ENCODE peak calls at places on chromosomes 3 and 15, in four cellular contexts. V is SK-N-SH, B is GM12878, C is K562. K is an unnamed sample.
A peak's percentile ranks its signal among the peaks of the same experiment; 100 is the strongest.

GRCh38 chr3:173993299-173993698 is 595.8 kb downstream of the NLGN1 start:
- DNase-seq in C (no peak), B (no peak), V (peak; percentile 6), K (no peak)

GRCh38 chr3:54888873-54889272 is 39.0 kb downstream of the LRTM1 start:
- DNase-seq in V (no peak), B (no peak), C (no peak), K (no peak)

GRCh38 chr3:55485208-55485791 is 1.8 kb downstream of the WNT5A start:
- DNase-seq in B (peak; percentile 32), V (peak; percentile 92), C (peak; percentile 65), K (peak; percentile 90)

GRCh38 chr3:152346740-152347139 is 78.0 kb downstream of the MBNL1 start:
- DNase-seq in C (no peak), V (no peak), B (no peak), K (no peak)

GRCh38 chr15:56797720-56798275 is 64.5 kb upstream of the ZNF280D start:
- DNase-seq in B (no peak), V (no peak), C (no peak), K (no peak)

GRCh38 chr15:47887181-47887580 is 169.9 kb downstream of the SEMA6D start:
- DNase-seq in V (no peak), B (no peak), C (no peak), K (no peak)

GRCh38 chr3:179452166-179452544 is 885 bp upstream of the GNB4 start:
- DNase-seq in C (peak; percentile 26), V (no peak), B (no peak), K (no peak)

GRCh38 chr3:138921316-138922292 is 25.3 kb downstream of the FOXL2 start:
- DNase-seq in V (no peak), C (no peak), B (no peak), K (no peak)

GRCh38 chr3:176766862-176767261 is 430.4 kb downstream of the TBL1XR1 start:
- DNase-seq in V (no peak), B (no peak), C (no peak), K (no peak)

GRCh38 chr3:47394867-47395266 is 14.0 kb downstream of the PTPN23 start:
- DNase-seq in B (no peak), V (peak; percentile 58), C (no peak), K (no peak)

GRCh38 chr3:97857401-97857800 is 35.6 kb downstream of the CRYBG3 start:
- DNase-seq in C (no peak), B (no peak), V (no peak), K (no peak)

GRCh38 chr3:97860364-97860763 is 38.6 kb downstream of the CRYBG3 start:
- DNase-seq in C (no peak), B (no peak), V (no peak), K (no peak)

GRCh38 chr3:97863775-97864174 is 42.0 kb downstream of the CRYBG3 start:
- DNase-seq in V (no peak), C (no peak), B (no peak), K (no peak)

GRCh38 chr3:97862582-97862981 is 40.8 kb downstream of the CRYBG3 start:
- DNase-seq in V (no peak), C (no peak), B (no peak), K (no peak)

DNA sequence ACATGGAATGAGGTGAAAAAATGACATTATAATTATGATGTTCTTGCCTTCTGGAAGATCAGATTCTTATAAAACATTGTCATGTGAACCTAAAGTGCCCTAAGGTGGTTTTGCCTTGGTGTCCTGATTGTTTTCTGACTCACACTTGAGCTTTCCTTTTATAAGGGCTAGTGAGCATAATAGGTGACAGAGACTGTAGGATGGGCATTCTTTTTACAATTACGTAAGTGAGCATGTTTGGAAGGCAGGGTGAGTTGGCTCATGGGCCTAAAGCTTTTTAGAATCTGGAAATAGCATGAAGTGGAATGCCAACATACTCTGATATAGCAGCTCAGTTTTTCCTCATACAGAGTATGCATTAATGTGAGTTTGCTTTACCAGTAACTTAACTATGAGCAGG is 41.2 kb downstream of the CRYBG3 start:
- DNase-seq in B (no peak), C (no peak), V (no peak), K (no peak)
- TF ChIP-seq USF1 in B (no peak), C (no peak), V (no peak), K (no peak)

DNA sequence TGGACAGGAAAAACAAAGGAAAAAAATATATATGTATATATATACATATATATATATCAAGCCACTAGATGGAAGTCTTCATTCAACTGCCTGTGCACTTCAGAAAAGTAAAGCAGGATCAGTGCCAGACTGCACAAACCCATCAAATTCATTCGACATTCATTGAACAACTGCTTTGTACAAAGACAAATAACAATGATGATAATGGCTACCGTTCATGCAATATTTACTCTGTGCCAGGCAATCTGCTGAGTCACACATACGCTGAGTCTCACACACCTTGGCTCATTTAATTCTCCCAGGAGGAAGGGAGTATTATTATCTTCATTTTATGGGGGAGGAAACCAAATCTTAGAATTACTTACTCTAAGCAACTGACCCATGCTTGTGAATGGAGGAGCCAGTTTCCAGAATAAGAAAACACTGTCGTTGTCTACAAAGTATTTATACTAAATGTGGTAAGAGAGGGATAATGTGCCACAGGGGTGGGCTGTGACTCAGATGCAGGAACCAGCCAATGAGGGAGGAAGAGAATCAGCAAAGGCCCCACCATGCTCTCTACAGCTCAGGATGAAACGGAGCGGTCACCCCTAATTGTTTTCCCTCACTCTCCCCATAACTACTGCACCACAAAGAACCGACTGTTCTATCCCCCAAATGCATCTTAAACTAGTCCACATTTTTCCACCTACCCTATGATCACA is 44.4 kb downstream of the BFSP2 start:
- DNase-seq in B (no peak), V (no peak), C (no peak), K (no peak)
- TF ChIP-seq USF1 in B (no peak), V (no peak), C (no peak), K (no peak)

GRCh38 chr3:72744330-72744729 is 103.9 kb downstream of the SHQ1 start:
- DNase-seq in V (no peak), C (peak; percentile 62), B (no peak), K (no peak)

GRCh38 chr3:72738752-72739520 is 109.3 kb downstream of the SHQ1 start:
- DNase-seq in V (peak; percentile 97), B (no peak), C (peak; percentile 82), K (peak; percentile 69)

GRCh38 chr3:72745146-72745976 is 102.9 kb downstream of the SHQ1 start:
- DNase-seq in B (no peak), C (peak; percentile 26), V (no peak), K (no peak)

GRCh38 chr3:72739521-72740466 is 108.5 kb downstream of the SHQ1 start:
- DNase-seq in C (peak; percentile 70), V (no peak), B (no peak), K (no peak)
- TF ChIP-seq USF1 in C (peak; percentile 34), V (no peak), B (no peak), K (no peak)

GRCh38 chr3:134320749-134321148 is 53.5 kb downstream of the AMOTL2 start:
- DNase-seq in B (no peak), C (no peak), V (no peak), K (no peak)
- TF ChIP-seq USF1 in B (no peak), C (no peak), V (no peak), K (no peak)

GRCh38 chr3:28376424-28376823 is 27.8 kb upstream of the AZI2 start:
- DNase-seq in C (no peak), V (no peak), B (no peak), K (no peak)
- TF ChIP-seq USF1 in C (no peak), V (no peak), B (no peak), K (no peak)

K was measured in WTC11.